ENCODE peak calls at places on chromosomes 1 and 21, in four cellular contexts. One of them, this sample, is unnamed.

GRCh38 chr1:18635833-18636671 is 5.4 kb downstream of the PAX7 start:
- DNase-seq in choroid plexus epithelial cell: no peak
- DNase-seq in heart left ventricle: no peak
- DNase-seq in cardiac fibroblast: no peak
- DNase-seq in this sample: no peak

GRCh38 chr1:31183927-31184554 is 55.6 kb downstream of the NKAIN1 start:
- DNase-seq in cardiac fibroblast: peak
- DNase-seq in heart left ventricle: no peak
- DNase-seq in choroid plexus epithelial cell: peak
- DNase-seq in this sample: no peak

GRCh38 chr1:60055336-60055735 is 18.2 kb downstream of the C1orf87 start:
- DNase-seq in choroid plexus epithelial cell: peak
- DNase-seq in heart left ventricle: no peak
- DNase-seq in cardiac fibroblast: no peak
- DNase-seq in this sample: peak

GRCh38 chr1:201542166-201543045 is 3.5 kb downstream of the NAV1 start:
- DNase-seq in heart left ventricle: no peak
- DNase-seq in choroid plexus epithelial cell: peak
- DNase-seq in cardiac fibroblast: peak
- DNase-seq in this sample: peak

GRCh38 chr1:86616871-86617270 is 70.0 kb downstream of the CLCA4 start:
- DNase-seq in choroid plexus epithelial cell: no peak
- DNase-seq in cardiac fibroblast: no peak
- DNase-seq in heart left ventricle: no peak
- DNase-seq in this sample: no peak

GRCh38 chr1:209787551-209787950 is 3.2 kb upstream of the C1orf74 start:
- DNase-seq in heart left ventricle: no peak
- DNase-seq in cardiac fibroblast: peak
- DNase-seq in choroid plexus epithelial cell: no peak
- DNase-seq in this sample: no peak

GRCh38 chr1:78132174-78132972 is 86.6 kb downstream of the GIPC2 start:
- DNase-seq in cardiac fibroblast: no peak
- DNase-seq in choroid plexus epithelial cell: no peak
- DNase-seq in heart left ventricle: no peak
- DNase-seq in this sample: no peak

GRCh38 chr1:66770694-66771093 is 18.4 kb downstream of the DYNLT5 start:
- DNase-seq in cardiac fibroblast: no peak
- DNase-seq in choroid plexus epithelial cell: no peak
- DNase-seq in heart left ventricle: no peak
- DNase-seq in this sample: no peak

GRCh38 chr1:223763881-223764280 is 51.5 kb downstream of the CAPN2 start:
- DNase-seq in heart left ventricle: no peak
- DNase-seq in cardiac fibroblast: no peak
- DNase-seq in choroid plexus epithelial cell: no peak
- DNase-seq in this sample: no peak

DNA sequence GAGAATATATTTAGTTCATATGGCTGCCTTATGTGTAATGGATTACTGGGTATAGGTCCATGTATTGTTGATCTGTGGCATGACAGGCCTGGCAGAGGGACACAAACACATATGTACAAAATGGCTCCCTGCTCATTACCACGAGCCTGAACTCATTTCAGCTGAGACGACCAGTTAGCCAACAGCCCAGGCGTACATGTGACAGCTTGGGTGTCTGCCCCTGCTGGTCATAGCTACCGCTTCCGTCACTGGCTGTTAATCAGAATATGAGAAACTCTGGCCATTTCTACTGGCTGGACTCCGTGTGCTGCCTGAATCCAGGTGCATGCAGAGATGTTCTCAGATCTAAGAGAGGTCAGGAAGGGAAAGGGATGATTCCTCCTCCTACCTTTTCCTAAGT is 144.4 kb downstream of the PBX1 start:
- DNase-seq in heart left ventricle: no peak
- DNase-seq in choroid plexus epithelial cell: no peak
- DNase-seq in cardiac fibroblast: no peak
- DNase-seq in this sample: no peak
- TF ChIP-seq CTCF in heart left ventricle: no peak
- TF ChIP-seq CTCF in choroid plexus epithelial cell: no peak
- TF ChIP-seq CTCF in cardiac fibroblast: no peak
- TF ChIP-seq CTCF in this sample: no peak

GRCh38 chr1:2496746-2497145 is 20.7 kb downstream of the PLCH2 start:
- DNase-seq in heart left ventricle: no peak
- DNase-seq in choroid plexus epithelial cell: no peak
- DNase-seq in cardiac fibroblast: no peak
- DNase-seq in this sample: no peak
- H3K4me3 ChIP-seq in heart left ventricle: no peak
- H3K4me3 ChIP-seq in choroid plexus epithelial cell: no peak
- H3K4me3 ChIP-seq in cardiac fibroblast: no peak
- H3K4me3 ChIP-seq in this sample: no peak

DNA sequence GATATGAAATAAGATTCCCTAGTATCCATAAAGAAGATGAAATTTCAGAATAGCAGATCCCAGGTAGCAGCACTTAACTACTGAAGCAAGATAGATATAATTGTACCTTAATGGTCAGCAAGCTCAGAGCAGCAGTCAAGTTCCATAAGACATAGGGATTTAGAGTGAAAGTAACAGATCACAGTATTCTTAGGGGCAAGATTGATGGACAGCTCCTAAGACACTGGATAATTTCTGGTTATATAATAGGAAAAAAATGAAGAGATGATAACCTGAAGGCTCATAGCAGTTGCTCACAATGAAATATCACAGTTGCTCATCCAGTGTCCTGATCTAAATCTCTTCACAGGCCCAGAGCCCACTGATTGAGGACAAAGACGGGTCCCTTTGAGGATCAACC is 66.0 kb downstream of the SLC30A10 start:
- DNase-seq in cardiac fibroblast: no peak
- DNase-seq in choroid plexus epithelial cell: no peak
- DNase-seq in heart left ventricle: no peak
- DNase-seq in this sample: no peak
- TF ChIP-seq CTCF in cardiac fibroblast: no peak
- TF ChIP-seq CTCF in choroid plexus epithelial cell: no peak
- TF ChIP-seq CTCF in heart left ventricle: no peak
- TF ChIP-seq CTCF in this sample: no peak

GRCh38 chr21:32186843-32187242 is 92.0 kb downstream of the MIS18A start:
- DNase-seq in choroid plexus epithelial cell: no peak
- DNase-seq in cardiac fibroblast: no peak
- DNase-seq in heart left ventricle: no peak
- DNase-seq in this sample: no peak
- H3K4me3 ChIP-seq in choroid plexus epithelial cell: no peak
- H3K4me3 ChIP-seq in cardiac fibroblast: no peak
- H3K4me3 ChIP-seq in heart left ventricle: no peak
- H3K4me3 ChIP-seq in this sample: no peak

DNA sequence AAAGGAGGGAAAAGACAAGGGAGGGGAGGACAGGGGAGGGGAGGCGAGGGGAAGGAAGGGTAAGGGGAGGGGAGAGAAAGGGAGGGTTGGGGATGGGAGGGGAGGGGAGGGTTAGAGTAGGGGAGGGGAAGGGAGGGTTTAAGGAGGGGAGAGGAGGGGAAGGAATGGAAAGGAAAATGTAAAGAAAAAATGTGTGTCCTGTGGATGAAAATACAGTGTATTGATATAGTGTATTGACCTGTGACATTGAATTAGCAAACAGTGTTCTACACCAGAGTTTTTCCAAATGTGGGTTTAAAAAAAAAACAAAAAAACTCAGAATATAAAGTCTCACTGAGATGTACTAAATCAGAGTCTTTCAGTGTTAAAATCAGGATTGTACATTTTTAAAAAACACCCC is 1279.8 kb upstream of the ADGRL2 start:
- DNase-seq in choroid plexus epithelial cell: no peak
- DNase-seq in cardiac fibroblast: no peak
- DNase-seq in heart left ventricle: no peak
- DNase-seq in this sample: no peak
- TF ChIP-seq CTCF in choroid plexus epithelial cell: no peak
- TF ChIP-seq CTCF in cardiac fibroblast: no peak
- TF ChIP-seq CTCF in heart left ventricle: no peak
- TF ChIP-seq CTCF in this sample: no peak